ENCODE peak calls at places on chromosomes 16 and 17, in six cellular contexts. D is neuronal stem cell, E is H1, J is IMR-90, W is H9, V is mesendoderm. O is an unnamed sample.
A peak's percentile ranks its signal among the peaks of the same experiment; 100 is the strongest.

GRCh38 chr17:37742762-37743611 is 1.9 kb downstream of the HNF1B start:
- DNase-seq in W (peak; percentile 64), E (no peak), D (peak; percentile 29), J (no peak), V (peak; percentile 54), O (peak; percentile 28)

GRCh38 chr17:59093702-59094231 is 12.9 kb downstream of the TRIM37 start:
- DNase-seq in E (no peak), V (no peak), J (peak; percentile 97), W (no peak), D (no peak), O (peak; percentile 97)

GRCh38 chr16:72256398-72257048 is 84.6 kb upstream of the PMFBP1 start:
- DNase-seq in W (no peak), J (peak; percentile 73), V (no peak), E (no peak), D (no peak), O (peak; percentile 58)

GRCh38 chr16:84562174-84562815 is 55.6 kb downstream of the COTL1 start:
- DNase-seq in E (no peak), V (no peak), W (no peak), J (no peak), D (no peak), O (no peak)

GRCh38 chr17:20991276-20992037 is 51.4 kb downstream of the USP22 start:
- DNase-seq in J (no peak), W (no peak), E (no peak), D (no peak), V (no peak), O (no peak)

GRCh38 chr16:4200000-4200780 is 41.7 kb downstream of the SRL start:
- DNase-seq in W (peak; percentile 61), V (peak; percentile 66), E (no peak), D (peak; percentile 35), J (peak; percentile 60), O (peak; percentile 66)

GRCh38 chr16:82639666-82640336 is 13.0 kb downstream of the CDH13 start:
- DNase-seq in W (peak; percentile 74), E (no peak), D (peak; percentile 56), J (peak; percentile 58), V (peak; percentile 73), O (peak; percentile 79)

GRCh38 chr16:49856741-49857330 is 924 bp upstream of the ZNF423 start:
- DNase-seq in J (peak; percentile 55), E (no peak), V (peak; percentile 91), D (peak; percentile 77), W (peak; percentile 76), O (peak; percentile 88)

GRCh38 chr16:47966325-47966724 is 189.5 kb downstream of the ABCC12 start:
- DNase-seq in D (no peak), J (no peak), V (no peak), E (no peak), W (peak; percentile 7), O (no peak)

GRCh38 chr17:5705081-5705875 is 121.0 kb upstream of the NLRP1 start:
- DNase-seq in J (peak; percentile 1), E (no peak), W (peak; percentile 80), V (peak; percentile 84), D (peak; percentile 62), O (no peak)

GRCh38 chr17:65629234-65629690 is 67.8 kb upstream of the AXIN2 start:
- DNase-seq in D (no peak), W (peak; percentile 45), J (peak; percentile 13), V (peak; percentile 36), E (no peak), O (peak; percentile 74)

GRCh38 chr17:13477180-13477611 is 124.5 kb downstream of the HS3ST3A1 start:
- DNase-seq in W (no peak), J (peak; percentile 75), D (no peak), E (no peak), V (peak; percentile 79), O (peak; percentile 49)

GRCh38 chr17:42850964-42851363 is at the start of gene AOC3:
- DNase-seq in D (no peak), W (no peak), E (no peak), J (no peak), V (no peak), O (no peak)

GRCh38 chr16:84312783-84313382 is 18.2 kb downstream of the WFDC1 start:
- DNase-seq in D (no peak), E (peak; percentile 58), V (peak; percentile 62), W (peak; percentile 90), J (no peak), O (no peak)

GRCh38 chr16:76614255-76614654 is 337.1 kb downstream of the CNTNAP4 start:
- DNase-seq in V (no peak), E (no peak), D (no peak), W (no peak), J (no peak), O (no peak)

GRCh38 chr17:37493249-37494027 is 3.7 kb downstream of the DUSP14 start:
- DNase-seq in D (no peak), V (no peak), J (peak; percentile 94), E (no peak), W (no peak), O (peak; percentile 73)

GRCh38 chr17:57890857-57891232 is 41.0 kb upstream of the MRPS23 start:
- DNase-seq in J (no peak), W (no peak), E (no peak), D (no peak), V (no peak), O (no peak)

GRCh38 chr17:10217916-10218315 is 19.5 kb upstream of the GAS7 start:
- DNase-seq in W (no peak), V (no peak), E (no peak), D (no peak), J (peak; percentile 21), O (peak; percentile 68)

DNA sequence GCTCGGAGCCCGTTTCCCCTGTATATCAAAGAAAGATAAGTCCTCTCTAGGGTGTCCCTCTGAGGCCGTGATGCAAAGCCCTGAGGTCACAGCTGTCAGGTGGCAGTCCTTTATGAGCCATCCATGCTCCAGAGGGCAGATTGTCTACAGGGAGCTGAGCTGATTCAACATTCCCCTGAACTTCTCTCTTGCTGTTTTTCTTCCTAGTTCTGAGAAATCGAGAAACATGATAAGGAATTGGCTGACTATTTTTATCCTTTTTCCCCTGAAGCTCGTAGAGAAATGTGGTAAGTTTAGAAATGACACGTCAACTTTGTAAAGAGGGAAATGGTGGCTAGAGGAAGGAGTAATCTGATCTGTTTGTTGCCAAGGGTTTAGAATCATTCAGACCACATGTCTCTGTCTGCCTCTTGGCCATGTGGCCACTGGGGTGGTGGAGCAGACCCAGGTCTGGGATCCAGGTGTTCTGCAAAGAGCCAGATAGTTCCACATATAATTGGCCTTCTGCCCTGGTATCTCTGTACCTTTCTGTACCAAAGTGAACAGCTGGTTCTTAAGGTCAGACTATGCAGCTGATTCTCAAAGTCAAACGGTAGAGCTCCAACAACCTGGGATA is 3.5 kb downstream of the CTNS start:
- DNase-seq in D (no peak), J (peak; percentile 74), W (no peak), E (no peak), V (peak; percentile 56), O (no peak)
- H2BK15ac ChIP-seq in D (no peak overlapping the region), J (no peak overlapping the region), W (no peak overlapping the region), E (no peak overlapping the region), V (no peak overlapping the region), O (no peak overlapping the region)

DNA sequence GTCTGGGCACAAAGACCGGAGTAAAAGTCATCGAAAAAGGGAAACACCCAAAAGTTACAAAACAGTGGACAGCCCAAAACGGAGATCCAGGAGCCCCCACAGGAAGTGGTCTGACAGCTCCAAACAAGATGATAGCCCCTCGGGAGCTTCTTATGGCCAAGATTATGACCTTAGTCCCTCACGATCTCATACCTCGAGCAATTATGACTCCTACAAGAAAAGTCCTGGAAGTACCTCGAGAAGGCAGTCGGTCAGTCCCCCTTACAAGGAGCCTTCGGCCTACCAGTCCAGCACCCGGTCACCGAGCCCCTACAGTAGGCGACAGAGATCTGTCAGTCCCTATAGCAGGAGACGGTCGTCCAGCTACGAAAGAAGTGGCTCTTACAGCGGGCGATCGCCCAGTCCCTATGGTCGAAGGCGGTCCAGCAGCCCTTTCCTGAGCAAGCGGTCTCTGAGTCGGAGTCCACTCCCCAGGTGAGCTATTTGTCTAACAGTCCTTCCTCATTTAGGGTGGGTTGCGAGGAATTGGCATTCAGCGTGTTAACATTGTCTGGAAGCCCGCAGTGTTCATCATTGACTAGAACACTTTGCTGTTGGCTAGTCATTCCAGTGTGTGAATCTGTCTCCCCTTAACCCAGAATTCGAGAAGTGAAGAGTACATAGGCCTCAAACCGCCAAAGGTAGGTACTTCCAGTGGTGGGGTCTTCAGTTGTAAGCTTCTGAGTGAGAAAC is 1.5 kb downstream of the CDK12 start:
- DNase-seq in W (no peak), D (no peak), V (peak; percentile 23), J (peak; percentile 7), E (no peak), O (peak; percentile 36)
- H2BK15ac ChIP-seq in W (no peak overlapping the region), D (no peak overlapping the region), V (no peak overlapping the region), J (no peak overlapping the region), E (no peak overlapping the region), O (no peak overlapping the region)

GRCh38 chr16:88824256-88825077 is 12.7 kb upstream of the APRT start:
- DNase-seq in J (no peak), W (no peak), D (no peak), E (no peak), V (no peak), O (no peak)
- H2BK15ac ChIP-seq in J (no peak overlapping the region), W (no peak overlapping the region), D (peak overlapping the region; percentile 37), E (no peak overlapping the region), V (no peak overlapping the region), O (no peak overlapping the region)

DNA sequence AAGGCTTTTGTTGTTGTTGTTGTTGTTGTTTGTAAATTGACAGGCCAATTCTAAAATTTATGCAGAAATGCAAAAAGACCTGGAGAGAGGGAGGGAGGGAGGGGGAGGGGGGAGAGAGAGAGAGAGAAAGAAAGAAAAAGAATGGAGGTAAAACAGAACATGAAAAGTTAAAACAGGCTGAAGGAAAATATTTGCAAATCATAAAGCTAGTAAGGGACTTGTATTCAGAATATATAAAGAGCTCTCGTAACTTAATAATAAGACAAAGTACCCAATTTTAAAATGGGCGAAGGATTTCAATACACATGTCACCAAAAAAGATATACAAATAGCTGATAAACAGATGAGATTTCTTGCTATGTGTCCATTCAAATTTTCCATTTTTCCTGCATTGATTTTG is 15.4 kb downstream of the TNRC6C start:
- DNase-seq in E (no peak), J (no peak), W (no peak), V (no peak), D (no peak), O (no peak)
- H2BK15ac ChIP-seq in E (no peak overlapping the region), J (no peak overlapping the region), W (no peak overlapping the region), V (no peak overlapping the region), D (no peak overlapping the region), O (no peak overlapping the region)

DNA sequence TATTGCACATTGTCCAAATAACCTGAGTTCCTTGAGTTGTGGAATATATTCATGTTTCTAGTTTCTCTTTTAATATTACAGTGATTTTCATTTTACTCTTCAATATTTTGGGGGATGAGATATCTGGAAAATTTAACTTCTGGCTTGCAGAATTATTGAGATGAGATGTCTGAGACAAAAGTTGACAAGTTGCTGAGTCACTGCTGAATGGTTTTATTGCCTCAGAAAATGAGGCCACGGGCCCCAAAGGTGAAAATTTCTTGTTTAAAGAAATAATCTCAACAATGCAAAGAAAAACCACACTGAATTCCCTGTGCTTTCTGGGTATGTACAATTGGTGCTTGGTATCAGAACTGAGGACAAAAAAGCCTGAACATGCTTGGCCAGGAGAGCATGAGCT is 129.2 kb upstream of the TOM1L1 start:
- DNase-seq in J (no peak), V (peak; percentile 16), W (no peak), E (no peak), D (no peak), O (no peak)
- H2BK15ac ChIP-seq in J (no peak overlapping the region), V (peak overlapping the region; percentile 57), W (no peak overlapping the region), E (no peak overlapping the region), D (no peak overlapping the region), O (no peak overlapping the region)